ENCODE peak calls at places on chromosome 16, in four cellular contexts. O is A549, U is stomach, G is lung. Y is an unnamed sample.

GRCh38 chr16:29986231-29986630 is 9.2 kb downstream of the HIRIP3 start:
- DNase-seq in U (no peak), O (no peak), G (no peak), Y (no peak)

GRCh38 chr16:79776243-79776884 is 175.8 kb upstream of the MAF start:
- DNase-seq in O (no peak), G (peak), U (no peak), Y (no peak)

GRCh38 chr16:1821861-1822611 is 4.6 kb downstream of the HAGH start:
- DNase-seq in O (no peak), U (no peak), G (no peak), Y (no peak)

GRCh38 chr16:51374346-51374745 is 223.3 kb upstream of the SALL1 start:
- DNase-seq in G (no peak), U (no peak), O (no peak), Y (no peak)

GRCh38 chr16:85250609-85251223 is 138.4 kb upstream of the CIBAR2 start:
- DNase-seq in O (no peak), U (no peak), G (no peak), Y (no peak)

GRCh38 chr16:23597003-23597756 is 1.1 kb upstream of the NDUFAB1 start:
- DNase-seq in U (no peak), O (peak), G (no peak), Y (peak)

GRCh38 chr16:85486256-85486915 is 126.7 kb upstream of the GSE1 start:
- DNase-seq in U (peak), G (no peak), O (no peak), Y (no peak)

GRCh38 chr16:67672739-67673662 is 6.4 kb downstream of the C16orf86 start:
- DNase-seq in U (peak), O (peak), G (peak), Y (peak)

GRCh38 chr16:48188449-48189102 is 32.8 kb upstream of the ABCC12 start:
- DNase-seq in U (no peak), O (no peak), G (no peak), Y (peak)

GRCh38 chr16:48885456-48885855 is 275.5 kb upstream of the N4BP1 start:
- DNase-seq in U (no peak), O (no peak), G (no peak), Y (no peak)

GRCh38 chr16:56513972-56514371 is 5.9 kb downstream of the BBS2 start:
- DNase-seq in G (no peak), U (peak), O (peak), Y (peak)

GRCh38 chr16:5056347-5056746 is 9.4 kb downstream of the C16orf89 start:
- DNase-seq in G (no peak), U (peak), O (no peak), Y (peak)

GRCh38 chr16:65071371-65072311 is 50.2 kb downstream of the CDH11 start:
- DNase-seq in G (no peak), O (no peak), U (no peak), Y (no peak)

GRCh38 chr16:19463468-19464315 is 46.0 kb downstream of the TMC5 start:
- DNase-seq in U (peak), O (no peak), G (no peak), Y (no peak)

GRCh38 chr16:85316321-85316919 is 204.1 kb upstream of the CIBAR2 start:
- DNase-seq in U (peak), G (peak), O (peak), Y (peak)

GRCh38 chr16:75733305-75734141 is 7.2 kb upstream of the CPHXL start:
- DNase-seq in U (no peak), O (no peak), G (no peak), Y (no peak)

GRCh38 chr16:66618588-66618987 is 14.1 kb downstream of the CMTM3 start:
- DNase-seq in G (no peak), U (no peak), O (no peak), Y (no peak)

GRCh38 chr16:74758801-74759200 is 15.8 kb downstream of the FA2H start:
- DNase-seq in O (no peak), U (no peak), G (no peak), Y (no peak)

GRCh38 chr16:73032548-73033270 is 15.2 kb downstream of the ZFHX3 start:
- DNase-seq in G (no peak), U (no peak), O (no peak), Y (peak)

GRCh38 chr16:6019490-6019991 is 921.9 kb upstream of the EEF2KMT start:
- DNase-seq in G (no peak), U (no peak), O (no peak), Y (no peak)

GRCh38 chr16:89791278-89791995 is 25.0 kb downstream of the FANCA start:
- DNase-seq in U (no peak), O (no peak), G (no peak), Y (no peak)

GRCh38 chr16:11601911-11602310 is 15.2 kb upstream of the LITAF start:
- DNase-seq in O (no peak), U (no peak), G (no peak), Y (no peak)

GRCh38 chr16:67804853-67805542 is 1.4 kb downstream of the RANBP10 start:
- DNase-seq in O (no peak), G (no peak), U (no peak), Y (no peak)

GRCh38 chr16:14070555-14070876 is 603 bp upstream of the MRTFB start:
- DNase-seq in O (no peak), U (no peak), G (no peak), Y (peak)
- TF ChIP-seq CTCF in O (no peak), U (no peak), G (no peak), Y (no peak)

DNA sequence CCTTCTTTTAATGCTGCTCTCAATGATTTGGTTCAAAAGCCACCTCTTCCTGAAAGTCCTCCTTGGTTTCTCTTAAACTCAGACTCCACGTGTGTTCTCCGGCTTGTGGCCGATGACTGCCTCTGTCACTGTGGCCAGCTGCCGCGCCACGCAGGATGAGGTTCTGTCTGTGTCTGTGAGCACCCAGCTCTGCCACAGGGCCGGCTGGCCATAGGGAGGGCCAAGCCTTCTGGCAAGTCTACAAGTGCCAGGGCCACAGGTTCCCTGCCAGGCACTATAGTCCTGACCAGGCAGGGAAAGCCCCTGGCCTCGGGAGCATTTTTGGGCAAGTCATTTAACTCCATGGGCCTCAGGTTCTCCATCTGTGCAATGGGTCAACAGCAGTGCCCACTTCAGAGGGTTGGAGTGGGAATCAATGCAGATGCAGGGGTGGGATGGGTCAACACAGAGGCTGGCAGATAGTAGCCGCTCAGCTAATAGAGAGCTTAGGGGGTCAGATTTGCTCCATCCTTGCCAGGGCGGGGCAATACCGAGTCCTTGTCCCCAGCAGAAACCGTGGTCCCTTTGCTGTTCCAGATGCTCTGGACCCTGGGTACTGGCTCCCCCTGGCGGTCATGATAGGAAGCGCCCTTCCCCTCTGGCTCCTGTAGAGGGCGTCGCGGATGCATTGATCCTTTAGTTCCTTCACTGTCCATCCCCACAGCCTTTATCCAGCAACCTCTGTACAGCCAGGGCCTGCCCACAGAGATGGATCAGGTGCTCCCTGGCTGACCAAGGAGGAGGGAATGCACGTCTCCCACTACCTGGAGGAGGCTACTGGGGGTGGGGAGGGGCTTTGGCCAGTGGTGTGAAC is 19.3 kb upstream of the ADGRG3 start:
- DNase-seq in U (peak), O (peak), G (peak), Y (peak)
- TF ChIP-seq CTCF in U (peak), O (peak), G (peak), Y (peak)

DNA sequence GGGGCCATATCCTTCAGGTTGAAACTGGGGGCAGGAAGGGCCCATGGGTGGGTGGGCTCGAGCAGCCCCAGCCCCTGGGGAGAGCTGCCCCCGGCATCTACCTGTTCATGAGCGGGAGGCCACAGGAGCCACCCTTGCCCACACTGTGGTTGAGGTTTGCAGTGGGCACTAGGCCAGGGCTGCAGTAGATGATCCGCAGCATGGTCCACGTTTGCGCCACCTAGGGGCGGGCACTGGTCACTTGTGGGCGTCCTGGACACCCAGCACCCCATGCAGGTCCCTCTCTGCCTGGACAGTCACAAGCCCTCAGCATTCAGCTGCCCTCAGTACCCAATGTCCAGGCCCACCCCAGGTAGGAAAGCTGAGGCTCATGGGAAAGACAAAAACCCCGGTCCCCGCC is 1.8 kb upstream of the JMJD8 start:
- DNase-seq in O (no peak), G (no peak), U (peak), Y (peak)
- TF ChIP-seq CTCF in O (peak), G (no peak), U (no peak), Y (no peak)

GRCh38 chr16:83717308-83717707 is 90.5 kb upstream of the HSBP1 start:
- DNase-seq in O (no peak), G (no peak), U (no peak), Y (no peak)
- TF ChIP-seq CTCF in O (no peak), G (no peak), U (no peak), Y (no peak)

GRCh38 chr16:10218490-10219206 is 36.4 kb upstream of the GRIN2A start:
- DNase-seq in U (no peak), G (no peak), O (no peak), Y (no peak)
- TF ChIP-seq CTCF in U (no peak), G (no peak), O (no peak), Y (no peak)

Y was measured in GM20000.